ENCODE peak calls at places on chromosomes 2 and 18, in five cellular contexts. H is upper lobe of right lung, R is transverse colon, M is T-cell, I is ELF-1. P is an unnamed sample.

GRCh38 chr2:9373505-9373904 is 49.8 kb downstream of the ITGB1BP1 start:
- DNase-seq in H (no peak), R (no peak), M (no peak), I (no peak), P (no peak)

GRCh38 chr2:240782886-240783818 is 36.9 kb downstream of the KIF1A start:
- DNase-seq in R (no peak), M (no peak), H (no peak), I (no peak), P (no peak)

GRCh38 chr2:128596453-128597430 is 278.1 kb upstream of the HS6ST1 start:
- DNase-seq in H (no peak), M (no peak), R (no peak), I (no peak), P (no peak)

GRCh38 chr2:233217892-233218377 is 33.5 kb upstream of the ATG16L1 start:
- DNase-seq in I (no peak), M (no peak), R (no peak), H (no peak), P (no peak)

GRCh38 chr2:101818531-101819451 is 121.3 kb downstream of the MAP4K4 start:
- DNase-seq in M (no peak), R (no peak), H (no peak), I (no peak), P (no peak)

GRCh38 chr2:12709207-12709522 is 7.6 kb upstream of the TRIB2 start:
- DNase-seq in I (no peak), R (no peak), H (no peak), M (peak; percentile 37), P (no peak)

GRCh38 chr18:45871655-45872054 is 46.2 kb downstream of the SIGLEC15 start:
- DNase-seq in R (no peak), H (no peak), M (no peak), I (no peak), P (no peak)

GRCh38 chr2:213237787-213238186 is 46.5 kb upstream of the SPAG16 start:
- DNase-seq in M (no peak), I (no peak), H (no peak), R (no peak), P (peak; percentile 67)

GRCh38 chr2:10225291-10226031 is 77.2 kb upstream of the HPCAL1 start:
- DNase-seq in H (peak; percentile 60), R (no peak), M (no peak), I (peak; percentile 62), P (no peak)

GRCh38 chr2:174350018-174350417 is 15.3 kb downstream of the SP9 start:
- DNase-seq in I (no peak), H (no peak), R (no peak), M (no peak), P (no peak)

GRCh38 chr18:55396979-55397378 is 191.0 kb downstream of the TCF4 start:
- DNase-seq in M (no peak), I (no peak), R (no peak), H (no peak), P (no peak)

GRCh38 chr2:157473585-157473984 is 29.7 kb upstream of the CYTIP start:
- DNase-seq in I (no peak), H (no peak), M (no peak), R (no peak), P (no peak)

GRCh38 chr2:181465686-181466375 is 8.6 kb downstream of the ITGA4 start:
- DNase-seq in I (no peak), R (no peak), H (no peak), M (no peak), P (no peak)

GRCh38 chr2:97748397-97748796 is 35.0 kb downstream of the ZAP70 start:
- DNase-seq in M (peak; percentile 71), H (no peak), I (peak; percentile 90), R (peak; percentile 37), P (peak; percentile 78)

GRCh38 chr2:28595323-28595722 is 99.5 kb downstream of the PLB1 start:
- DNase-seq in R (no peak), I (no peak), M (no peak), H (no peak), P (no peak)

GRCh38 chr2:221372156-221372870 is 199.8 kb downstream of the EPHA4 start:
- DNase-seq in R (no peak), H (no peak), I (peak; percentile 82), M (no peak), P (no peak)

GRCh38 chr2:65053199-65053598 is 3.0 kb upstream of the CEP68 start:
- DNase-seq in I (no peak), R (peak; percentile 54), M (peak; percentile 29), H (no peak), P (peak; percentile 85)

GRCh38 chr18:2965797-2966196 is 47.1 kb downstream of the LPIN2 start:
- DNase-seq in H (no peak), I (no peak), R (no peak), M (no peak), P (no peak)

GRCh38 chr18:34978953-34979608 is 62.1 kb upstream of the MAPRE2 start:
- DNase-seq in I (peak; percentile 88), R (peak; percentile 74), M (peak; percentile 45), H (peak; percentile 68), P (peak; percentile 19)

GRCh38 chr2:109031481-109032228 is 42.6 kb upstream of the EDAR start:
- DNase-seq in M (peak; percentile 80), R (peak; percentile 49), I (peak; percentile 68), H (peak; percentile 77), P (peak; percentile 96)

GRCh38 chr2:27320958-27321543 is 1.8 kb downstream of the MPV17 start:
- DNase-seq in M (no peak), R (peak; percentile 57), H (peak; percentile 76), I (peak; percentile 89), P (no peak)

GRCh38 chr18:11518788-11519685 is 90.4 kb upstream of the SLC35G4 start:
- DNase-seq in H (no peak), I (peak; percentile 79), M (no peak), R (peak; percentile 11), P (no peak)

GRCh38 chr2:174688079-174688478 is 76.2 kb downstream of the CHRNA1 start:
- DNase-seq in I (no peak), M (no peak), R (no peak), H (no peak), P (peak; percentile 73)

GRCh38 chr18:3035635-3036034 is 22.7 kb upstream of the LPIN2 start:
- DNase-seq in I (no peak), H (no peak), M (no peak), R (no peak), P (no peak)

GRCh38 chr18:79524181-79525078 is 128.7 kb downstream of the NFATC1 start:
- DNase-seq in M (peak; percentile 47), R (no peak), H (peak; percentile 65), I (no peak), P (peak; percentile 44)

GRCh38 chr2:212903413-212903812 is 248.0 kb downstream of the IKZF2 start:
- DNase-seq in R (no peak), I (no peak), M (no peak), H (no peak), P (no peak)

GRCh38 chr2:156896294-156896693 is 361.2 kb upstream of the GALNT5 start:
- DNase-seq in H (no peak), R (no peak), M (no peak), I (no peak), P (no peak)

GRCh38 chr2:29522951-29523669 is 398.3 kb downstream of the ALK start:
- DNase-seq in M (no peak), H (no peak), I (no peak), R (no peak), P (no peak)

GRCh38 chr2:122412360-122412759 is 656.9 kb downstream of the TSN start:
- DNase-seq in R (no peak), I (no peak), M (no peak), H (no peak), P (no peak)

GRCh38 chr2:59680863-59681262 is 872.6 kb downstream of the BCL11A start:
- DNase-seq in R (no peak), M (no peak), H (no peak), I (no peak), P (no peak)

GRCh38 chr2:239396881-239397681 is 3.7 kb downstream of the HDAC4 start:
- DNase-seq in I (peak; percentile 24), M (peak; percentile 46), R (peak; percentile 34), H (peak; percentile 70), P (no peak)

P was measured in CD4-positive, CD25-positive, alpha-beta regulatory T cell.